ENCODE peak calls at places on chromosomes 13 and 19, in four cellular contexts. V is activated CD8-positive, alpha-beta memory T cell treated with anti-CD3 and anti-CD28 coated beads for 1 hour; M is MV-4-11; Y is dermis blood vessel endothelial cell. H is an unnamed sample.

GRCh38 chr13:31134055-31134711 is 27.5 kb downstream of the HSPH1 start:
- DNase-seq in V (no peak), M (peak), Y (no peak), H (no peak)

GRCh38 chr13:98492335-98493034 is 84.4 kb downstream of the STK24 start:
- DNase-seq in V (no peak), M (no peak), Y (no peak), H (no peak)

GRCh38 chr13:100573121-100573520 is 15.5 kb downstream of the GGACT start:
- DNase-seq in V (peak), M (peak), Y (peak), H (peak)

GRCh38 chr19:18488838-18489626 is 32.8 kb downstream of the ELL start:
- DNase-seq in V (no peak), M (no peak), Y (peak), H (peak)

GRCh38 chr19:10812196-10812595 is 23.8 kb downstream of the TMED1 start:
- DNase-seq in V (no peak), M (no peak), Y (no peak), H (no peak)

GRCh38 chr13:50244913-50245574 is 229.8 kb downstream of the KCNRG start:
- DNase-seq in V (no peak), M (peak), Y (peak), H (peak)

GRCh38 chr19:18860302-18860700 is 28.5 kb downstream of the UPF1 start:
- DNase-seq in V (no peak), M (no peak), Y (no peak), H (no peak)

GRCh38 chr13:61600360-61601033 is 184.8 kb upstream of the PCDH20 start:
- DNase-seq in V (no peak), M (no peak), Y (no peak), H (no peak)

GRCh38 chr13:27372896-27373295 is 51.5 kb upstream of the GTF3A start:
- DNase-seq in V (no peak), M (no peak), Y (no peak), H (no peak)

H was measured in lung microvascular endothelial cell.